ENCODE peak calls at places on chromosomes 16 and 17, in seven cellular contexts. F is Peyer's patch, Q is breast epithelium, Y is NB4, G is HCT116, R is body of pancreas, U is adrenal gland. P is an unnamed sample.

GRCh38 chr16:57023541-57024249 is 34.3 kb downstream of the NLRC5 start:
- DNase-seq in F (no peak), Q (no peak), Y (no peak), G (no peak), R (no peak), U (no peak), P (no peak)

GRCh38 chr16:73864868-73865267 is 431.7 kb upstream of the PSMD7 start:
- DNase-seq in F (no peak), Q (no peak), Y (no peak), G (no peak), R (no peak), U (no peak), P (no peak)

GRCh38 chr16:2147981-2148671 is at the start of gene RAB26:
- DNase-seq in F (peak; percentile 90), Q (peak; percentile 94), Y (peak; percentile 81), G (no peak), R (peak; percentile 97), U (peak; percentile 94), P (peak; percentile 56)

GRCh38 chr16:69834817-69835477 is 72.8 kb downstream of the WWP2 start:
- DNase-seq in F (no peak), Q (no peak), Y (no peak), G (no peak), R (no peak), U (no peak), P (no peak)

GRCh38 chr16:85279874-85280545 is 167.7 kb upstream of the CIBAR2 start:
- DNase-seq in F (no peak), Q (no peak), Y (no peak), G (no peak), R (peak; percentile 31), U (peak; percentile 80), P (no peak)

GRCh38 chr17:42779942-42780815 is at the start of gene WNK4:
- DNase-seq in F (peak; percentile 72), Q (no peak), Y (no peak), G (no peak), R (peak; percentile 15), U (no peak), P (peak; percentile 25)

GRCh38 chr16:47258874-47259461 is 115.2 kb upstream of the NETO2 start:
- DNase-seq in F (no peak), Q (no peak), Y (peak; percentile 61), G (peak; percentile 18), R (no peak), U (no peak), P (peak; percentile 45)

GRCh38 chr17:2885751-2886150 is 89.5 kb downstream of the RAP1GAP2 start:
- DNase-seq in F (no peak), Q (no peak), Y (no peak), G (no peak), R (no peak), U (no peak), P (no peak)

GRCh38 chr16:1220098-1220728 is 4.9 kb downstream of the TPSG1 start:
- DNase-seq in F (no peak), Q (no peak), Y (no peak), G (no peak), R (no peak), U (no peak), P (no peak)

GRCh38 chr16:16025214-16025968 is 76.0 kb downstream of the ABCC1 start:
- DNase-seq in F (no peak), Q (peak; percentile 58), Y (no peak), G (no peak), R (no peak), U (peak; percentile 30), P (no peak)

GRCh38 chr17:75109407-75110236 is at the start of gene ARMC7:
- DNase-seq in F (peak; percentile 95), Q (peak; percentile 88), Y (peak; percentile 88), G (peak; percentile 72), R (peak; percentile 93), U (peak; percentile 88), P (peak; percentile 89)

GRCh38 chr16:31108035-31108793 is at the start of gene BCKDK:
- DNase-seq in F (peak; percentile 82), Q (no peak), Y (peak; percentile 88), G (peak; percentile 42), R (peak; percentile 73), U (peak; percentile 71), P (peak; percentile 80)

GRCh38 chr17:62600805-62601204 is 26.7 kb upstream of the MRC2 start:
- DNase-seq in F (no peak), Q (no peak), Y (no peak), G (no peak), R (no peak), U (no peak), P (no peak)

GRCh38 chr17:74599023-74599399 is 6.9 kb upstream of the CD300LD start:
- DNase-seq in F (no peak), Q (no peak), Y (peak; percentile 67), G (no peak), R (no peak), U (no peak), P (no peak)

GRCh38 chr16:9225527-9226316 is 134.3 kb downstream of the HAPSTR1 start:
- DNase-seq in F (no peak), Q (no peak), Y (peak; percentile 49), G (peak; percentile 12), R (no peak), U (no peak), P (peak; percentile 20)

GRCh38 chr17:7438050-7438614 is 1.2 kb upstream of the FGF11 start:
- DNase-seq in F (peak; percentile 68), Q (peak; percentile 73), Y (peak; percentile 72), G (no peak), R (peak; percentile 32), U (peak; percentile 77), P (peak; percentile 22)

GRCh38 chr17:4178651-4179050 is 35.7 kb downstream of the CYB5D2 start:
- DNase-seq in F (no peak), Q (no peak), Y (no peak), G (no peak), R (no peak), U (no peak), P (no peak)

GRCh38 chr17:28049071-28049470 is 6.6 kb downstream of the NLK start:
- DNase-seq in F (no peak), Q (no peak), Y (no peak), G (no peak), R (no peak), U (no peak), P (no peak)

GRCh38 chr17:39487946-39488345 is 26.7 kb downstream of the CDK12 start:
- DNase-seq in F (no peak), Q (no peak), Y (no peak), G (no peak), R (no peak), U (no peak), P (no peak)

GRCh38 chr17:30920282-30920681 is 1.5 kb upstream of the ADAP2 start:
- DNase-seq in F (no peak), Q (no peak), Y (no peak), G (no peak), R (no peak), U (no peak), P (no peak)

GRCh38 chr17:13480877-13481276 is 120.9 kb downstream of the HS3ST3A1 start:
- DNase-seq in F (no peak), Q (no peak), Y (no peak), G (no peak), R (no peak), U (no peak), P (no peak)

GRCh38 chr17:17783121-17783824 is 53.5 kb downstream of the SREBF1 start:
- DNase-seq in F (peak; percentile 78), Q (peak; percentile 67), Y (peak; percentile 78), G (no peak), R (peak; percentile 86), U (peak; percentile 73), P (peak; percentile 42)
- TF ChIP-seq POLR2A in F (no peak), Q (no peak), Y (no peak), G (no peak), R (peak; percentile 55), U (no peak), P (no peak)

DNA sequence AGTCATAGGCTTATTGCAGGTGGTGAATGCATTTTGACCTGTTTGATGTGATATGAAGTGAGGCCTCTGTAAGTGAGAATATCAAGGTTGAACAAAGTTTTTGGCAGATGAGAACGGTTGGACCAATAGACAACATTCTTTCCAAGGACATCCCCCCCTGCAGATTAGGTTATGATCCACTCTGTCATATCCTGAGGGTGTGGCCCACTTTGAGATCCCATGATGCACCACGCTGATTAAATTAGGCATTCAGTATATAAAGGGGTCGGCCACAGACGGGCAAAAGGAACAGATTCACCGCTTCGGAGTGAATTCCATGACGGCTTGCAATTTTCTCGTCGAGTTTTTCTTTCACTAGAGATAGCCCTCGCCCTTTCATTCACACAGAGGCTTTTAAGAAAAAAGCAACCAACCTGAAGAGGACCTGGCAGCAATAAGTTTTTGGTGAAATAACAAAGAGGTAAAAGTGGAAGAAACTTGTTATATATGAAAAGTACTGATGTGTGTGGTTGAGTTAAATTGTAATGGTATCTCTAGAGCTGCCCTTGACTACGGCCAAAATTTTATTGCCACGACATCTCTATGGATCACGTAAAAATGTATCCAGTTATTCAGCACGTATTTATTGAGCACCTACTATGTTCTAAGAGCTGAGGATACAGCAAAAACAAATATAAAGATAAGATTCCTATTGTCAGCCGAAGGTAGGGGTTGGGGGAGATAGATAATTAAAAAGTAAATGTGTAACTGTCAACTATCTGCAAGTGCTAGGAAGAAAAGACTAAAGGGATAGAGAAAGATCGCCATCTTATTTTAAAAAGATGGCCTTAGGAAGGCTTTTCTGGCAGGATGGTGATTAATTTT is 1.7 kb upstream of the RBBP6 start:
- DNase-seq in F (no peak), Q (no peak), Y (peak; percentile 39), G (peak; percentile 64), R (no peak), U (no peak), P (no peak)
- TF ChIP-seq POLR2A in F (no peak), Q (no peak), Y (no peak), G (no peak), R (no peak), U (no peak), P (no peak)

DNA sequence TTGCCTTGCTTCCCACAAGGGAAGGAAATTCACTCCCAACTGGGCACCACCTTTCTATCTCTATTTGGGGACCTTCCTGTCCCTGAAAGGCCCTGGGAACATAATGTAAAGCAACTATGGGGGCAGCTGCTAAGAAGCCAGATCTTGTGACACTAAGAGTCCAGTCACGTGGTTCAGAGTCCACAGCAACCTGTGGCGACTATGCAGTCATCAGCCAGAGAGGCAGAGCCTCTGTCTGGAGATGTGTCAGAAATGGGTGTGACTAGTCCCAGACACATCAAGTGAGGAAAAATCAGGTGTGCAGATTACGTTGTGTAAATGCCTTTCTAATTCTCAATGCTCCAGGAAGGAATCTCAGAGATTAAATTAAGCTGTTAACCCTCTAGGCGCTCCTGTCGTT is 26.6 kb upstream of the SKAP1 start:
- DNase-seq in F (no peak), Q (no peak), Y (no peak), G (peak; percentile 83), R (no peak), U (no peak), P (peak; percentile 67)
- TF ChIP-seq POLR2A in F (no peak), Q (no peak), Y (no peak), G (no peak), R (no peak), U (no peak), P (no peak)

DNA sequence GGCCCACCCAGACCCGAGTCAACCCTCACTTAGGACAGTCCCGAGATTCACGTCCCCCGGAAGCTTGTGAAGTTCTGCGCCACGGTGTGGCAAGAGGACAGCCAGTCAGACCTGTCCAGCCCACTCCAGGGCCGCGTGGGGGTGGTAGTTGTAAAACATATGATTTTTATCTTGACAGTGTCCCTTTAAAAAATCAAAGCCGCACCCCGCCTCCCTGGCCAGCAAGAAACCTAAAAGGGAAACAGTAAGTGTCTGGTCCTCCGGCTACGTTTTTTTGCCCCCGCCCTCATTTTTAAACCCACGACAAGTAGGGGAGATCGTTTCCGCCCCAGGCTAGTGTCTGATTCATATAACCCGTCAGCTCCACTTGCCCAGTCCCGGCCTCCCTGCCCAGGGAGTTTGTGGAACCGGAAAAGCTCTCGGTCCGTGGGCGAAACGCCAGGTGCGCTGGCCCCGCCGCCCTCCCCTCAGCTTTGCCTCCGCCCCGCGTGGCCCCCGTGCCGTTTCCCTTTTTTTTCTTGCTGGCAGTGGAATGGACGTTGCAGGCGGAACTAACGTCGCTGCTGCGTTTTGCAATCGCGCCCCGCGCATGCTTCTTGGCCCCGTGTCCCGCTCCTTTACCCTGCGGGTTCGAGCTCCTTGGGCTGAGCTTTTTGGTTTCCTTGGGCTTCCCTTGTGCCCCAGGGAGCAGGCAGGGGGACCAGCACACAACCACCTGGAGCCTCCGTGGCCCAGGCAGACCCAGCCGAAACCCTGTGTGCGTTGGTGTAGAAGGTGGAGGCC is 13.3 kb upstream of the NUDT16L1 start:
- DNase-seq in F (peak; percentile 83), Q (peak; percentile 89), Y (peak; percentile 95), G (no peak), R (peak; percentile 44), U (peak; percentile 78), P (no peak)
- TF ChIP-seq POLR2A in F (no peak), Q (no peak), Y (peak; percentile 44), G (no peak), R (peak; percentile 9), U (no peak), P (no peak)